ENCODE peak calls at places on chromosomes 11 and 22, in six cellular contexts. H is epithelial cell of esophagus, L is ovary, P is AG10803, V is bronchial epithelial cell, B is WTC11. S is an unnamed sample.

GRCh38 chr11:14854057-14854456 is 38.0 kb downstream of the CYP2R1 start:
- DNase-seq in B (no peak), P (no peak), V (peak), L (no peak), H (peak), S (no peak)

GRCh38 chr11:45647786-45648185 is 17.6 kb downstream of the CHST1 start:
- DNase-seq in B (no peak), P (no peak), H (no peak), V (no peak), L (no peak), S (no peak)

GRCh38 chr22:37880668-37881440 is 25.2 kb upstream of the MICALL1 start:
- DNase-seq in V (peak), L (no peak), H (peak), B (no peak), P (peak), S (no peak)

GRCh38 chr11:19970944-19971343 is 189.3 kb downstream of the DBX1 start:
- DNase-seq in H (no peak), L (no peak), B (no peak), P (no peak), V (no peak), S (no peak)

GRCh38 chr11:36743039-36743438 is 145.0 kb upstream of the RAG2 start:
- DNase-seq in H (no peak), L (no peak), V (no peak), P (no peak), B (no peak), S (peak)

GRCh38 chr11:34638897-34639296 is 18.0 kb downstream of the EHF start:
- DNase-seq in H (no peak), V (no peak), L (no peak), P (no peak), B (no peak), S (no peak)

GRCh38 chr11:93303689-93304088 is 26.9 kb upstream of the DEUP1 start:
- DNase-seq in L (no peak), B (no peak), V (no peak), P (no peak), H (no peak), S (no peak)

GRCh38 chr11:46039990-46040389 is 81.3 kb downstream of the PHF21A start:
- DNase-seq in H (no peak), B (no peak), V (no peak), P (peak), L (no peak), S (no peak)

GRCh38 chr22:16954060-16954403 is 54.0 kb downstream of the GAB4 start:
- DNase-seq in B (no peak), L (no peak), V (no peak), H (no peak), P (no peak), S (no peak)

GRCh38 chr11:113627297-113627696 is 78.8 kb downstream of the TMPRSS5 start:
- DNase-seq in P (no peak), L (no peak), H (no peak), B (no peak), V (no peak), S (no peak)

GRCh38 chr22:33871935-33872334 is 48.3 kb downstream of the LARGE1 start:
- DNase-seq in L (no peak), P (no peak), B (no peak), H (no peak), V (no peak), S (peak)

GRCh38 chr11:121626507-121626875 is 173.7 kb upstream of the SORL1-AS1 start:
- DNase-seq in B (no peak), P (no peak), V (peak), H (no peak), L (no peak), S (no peak)

GRCh38 chr22:31491218-31491962 is 1.7 kb upstream of the EIF4ENIF1 start:
- DNase-seq in L (no peak), B (no peak), P (no peak), H (no peak), V (no peak), S (no peak)

GRCh38 chr11:113895367-113896155 is 9.0 kb upstream of the HTR3B start:
- DNase-seq in V (no peak), P (no peak), H (no peak), L (no peak), B (no peak), S (no peak)

GRCh38 chr11:39294648-39295047 is 2164.8 kb downstream of the LRRC4C start:
- DNase-seq in B (no peak), L (no peak), P (no peak), V (no peak), H (no peak), S (no peak)

GRCh38 chr11:67032830-67033555 is 10.1 kb downstream of the SYT12 start:
- DNase-seq in V (peak), H (peak), L (peak), B (no peak), P (peak), S (no peak)

GRCh38 chr11:72720047-72720446 is 32.2 kb downstream of the ARAP1 start:
- DNase-seq in L (no peak), P (no peak), B (no peak), H (no peak), V (no peak), S (no peak)

GRCh38 chr22:24178502-24179440 is 2.5 kb upstream of the SUSD2 start:
- DNase-seq in B (peak), V (no peak), H (no peak), P (no peak), L (no peak), S (no peak)
- TF ChIP-seq CTCF in B (peak), V (peak), H (peak), P (peak), L (no peak), S (peak)

GRCh38 chr11:235998-236773 is at the start of gene SIRT3:
- DNase-seq in L (peak), H (peak), V (peak), B (peak), P (peak), S (peak)
- TF ChIP-seq CTCF in L (peak), H (peak), V (peak), B (no peak), P (peak), S (no peak)

GRCh38 chr22:50583294-50583865 is 731 bp upstream of the CHKB start:
- DNase-seq in L (no peak), V (no peak), H (no peak), B (no peak), P (no peak), S (no peak)
- TF ChIP-seq CTCF in L (no peak), V (no peak), H (no peak), B (no peak), P (no peak), S (no peak)

DNA sequence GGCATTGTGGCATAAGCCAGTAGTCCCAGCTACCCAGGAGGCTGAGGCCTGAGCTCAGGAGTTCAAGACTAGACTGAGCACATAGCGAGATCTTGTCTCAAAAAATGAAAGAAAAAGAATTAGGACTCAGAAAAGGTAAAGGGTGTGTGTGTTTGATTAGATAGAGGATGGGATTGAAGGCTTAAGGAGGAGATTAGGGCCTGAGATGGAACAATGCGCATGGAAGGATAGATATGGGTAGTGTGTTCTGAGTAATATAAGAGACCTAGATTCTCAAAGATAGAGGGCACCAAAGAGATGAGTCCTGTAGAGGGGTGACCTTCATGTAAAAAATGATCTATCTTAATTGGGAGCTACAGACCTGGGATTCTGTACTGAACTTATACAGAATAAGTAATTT is 17.3 kb upstream of the RAB30 start:
- DNase-seq in V (no peak), H (no peak), L (no peak), B (no peak), P (no peak), S (no peak)
- TF ChIP-seq CTCF in V (peak), H (no peak), L (no peak), B (no peak), P (no peak), S (no peak)

DNA sequence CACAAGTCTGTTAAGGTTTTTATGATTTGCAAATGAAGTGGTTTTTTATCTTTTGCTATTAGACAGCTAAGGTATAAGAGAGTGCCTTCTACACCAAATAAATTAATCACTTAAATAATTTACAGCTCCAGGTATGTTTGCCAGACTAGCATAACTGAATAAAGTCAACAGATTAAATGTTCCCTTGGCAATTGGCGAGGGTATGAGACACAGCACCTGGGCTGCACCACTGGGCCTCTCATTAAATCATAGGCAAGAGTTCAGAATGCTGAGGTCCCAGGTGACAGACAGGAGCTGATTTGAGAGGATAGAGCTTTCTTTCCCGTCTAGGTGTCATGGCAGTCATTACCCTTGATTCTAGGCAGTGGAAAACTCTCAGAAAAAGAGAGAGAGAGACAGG is 62.6 kb upstream of the WT1 start:
- DNase-seq in P (no peak), V (no peak), B (no peak), H (no peak), L (no peak), S (no peak)
- TF ChIP-seq CTCF in P (no peak), V (no peak), B (no peak), H (no peak), L (no peak), S (no peak)

GRCh38 chr11:13145461-13145860 is 132.1 kb upstream of the BMAL1 start:
- DNase-seq in H (no peak), B (no peak), V (no peak), P (no peak), L (no peak), S (no peak)
- TF ChIP-seq CTCF in H (no peak), B (no peak), V (no peak), P (no peak), L (no peak), S (no peak)

DNA sequence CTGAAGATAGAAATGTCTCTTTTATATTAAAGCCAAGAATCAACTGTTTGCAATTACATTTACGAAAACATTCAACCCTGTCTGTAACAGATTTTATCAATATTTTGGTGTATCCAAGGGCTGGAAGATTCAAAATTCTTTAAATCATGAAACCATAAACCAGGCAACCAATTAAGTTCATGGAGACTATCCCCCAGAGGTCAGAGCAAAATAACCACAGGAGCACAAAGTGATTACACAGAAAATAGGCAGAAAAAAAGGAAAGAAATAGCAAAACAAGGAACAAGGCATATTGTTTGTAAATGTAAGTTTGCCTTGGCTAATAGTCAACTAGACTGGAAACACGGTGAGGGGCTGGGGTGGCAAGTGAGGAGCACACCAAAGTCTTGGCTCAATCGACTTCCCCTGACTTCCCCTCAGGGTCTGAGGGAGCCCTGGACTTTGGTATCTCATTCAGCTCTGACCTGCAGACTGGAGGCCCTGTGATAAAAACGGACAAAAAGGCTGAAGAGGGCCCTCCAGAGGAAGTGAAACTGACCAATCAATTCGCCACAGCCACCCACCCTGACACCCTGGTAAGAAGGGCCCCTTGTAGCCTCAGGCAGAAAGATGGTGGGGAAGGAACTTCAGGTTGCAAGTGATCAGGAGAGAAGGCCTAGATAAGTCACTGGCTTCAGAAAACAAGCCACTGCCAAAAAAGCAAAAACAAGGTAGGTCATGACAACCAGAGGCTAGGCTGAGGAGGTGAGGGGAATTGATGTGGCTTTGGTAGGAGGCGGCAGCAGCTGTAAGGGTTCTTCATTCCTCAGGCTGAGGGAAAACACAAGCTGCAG is 1.9 kb downstream of the SIK3 start:
- DNase-seq in V (no peak), H (no peak), L (no peak), B (peak), P (no peak), S (peak)
- TF ChIP-seq CTCF in V (no peak), H (no peak), L (no peak), B (no peak), P (peak), S (peak)

GRCh38 chr11:18010271-18010670 is 2.6 kb downstream of the SERGEF start:
- DNase-seq in L (no peak), H (no peak), B (no peak), V (no peak), P (no peak), S (no peak)
- TF ChIP-seq CTCF in L (no peak), H (no peak), B (no peak), V (no peak), P (no peak), S (no peak)

GRCh38 chr11:111476961-111477360 is 35.2 kb downstream of the BTG4 start:
- DNase-seq in V (no peak), H (no peak), L (no peak), B (no peak), P (peak), S (no peak)

GRCh38 chr11:111476366-111476765 is 35.8 kb downstream of the BTG4 start:
- DNase-seq in H (no peak), P (peak), L (no peak), V (peak), B (no peak), S (no peak)

GRCh38 chr11:111477898-111478297 is 34.3 kb downstream of the BTG4 start:
- DNase-seq in P (no peak), V (no peak), L (no peak), H (no peak), B (no peak), S (no peak)

GRCh38 chr11:111483431-111483830 is 28.8 kb downstream of the BTG4 start:
- DNase-seq in B (no peak), P (no peak), L (no peak), H (no peak), V (no peak), S (no peak)

GRCh38 chr11:111479666-111480065 is 32.5 kb downstream of the BTG4 start:
- DNase-seq in H (no peak), L (no peak), B (no peak), V (no peak), P (no peak), S (no peak)
- TF ChIP-seq CTCF in H (no peak), L (no peak), B (no peak), V (no peak), P (no peak), S (no peak)

DNA sequence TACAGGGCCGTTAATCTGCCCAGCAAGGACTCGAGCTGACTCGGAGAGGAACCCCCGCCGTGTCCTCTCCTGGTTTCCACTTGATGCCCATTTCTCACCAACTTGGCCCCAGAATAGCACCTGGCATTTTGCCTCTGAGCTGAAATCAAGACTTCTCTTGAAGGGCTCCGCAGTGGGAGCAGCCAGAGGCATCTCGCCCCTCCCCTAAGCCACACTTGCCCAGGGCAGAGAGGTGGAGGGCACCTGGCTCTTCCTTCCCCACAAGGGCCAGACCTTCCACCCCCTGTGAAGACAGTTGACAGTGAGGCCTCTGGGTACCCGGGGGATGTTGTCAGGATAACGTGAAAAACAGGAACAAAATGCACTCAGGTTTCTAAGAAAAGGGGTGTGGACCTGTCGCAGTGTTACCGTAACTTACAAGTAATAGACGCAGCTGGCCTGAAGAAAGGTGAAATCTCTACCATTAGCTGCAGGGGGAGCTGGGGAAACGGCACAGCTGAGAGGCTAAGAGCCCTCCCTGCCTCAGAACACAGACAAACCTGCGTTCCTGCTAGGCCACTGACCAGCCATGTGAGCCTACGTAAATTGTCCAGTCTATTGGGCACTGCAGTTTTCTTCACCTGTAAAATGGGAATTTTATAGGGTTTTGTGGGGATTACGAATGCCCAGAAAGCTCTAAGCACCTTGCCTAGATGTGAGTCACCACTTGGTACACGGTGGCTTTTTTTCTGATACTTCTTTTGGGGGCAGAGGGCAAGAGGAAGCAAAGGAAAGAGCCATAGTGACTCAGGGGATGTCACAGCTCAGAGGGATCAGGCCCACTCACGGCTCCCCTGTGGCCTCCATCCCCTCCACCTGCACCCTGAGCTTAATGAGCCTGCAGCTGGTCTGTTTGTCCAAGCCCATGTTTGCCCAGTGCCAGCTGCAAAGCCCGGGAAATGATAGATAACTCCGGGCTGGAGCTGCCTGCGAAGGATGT is 18.6 kb upstream of the CABP7 start:
- DNase-seq in V (peak), L (no peak), P (no peak), B (peak), H (peak), S (no peak)
- TF ChIP-seq CTCF in V (peak), L (no peak), P (no peak), B (no peak), H (peak), S (no peak)

S was measured in GM10248.